ENCODE peak calls at places on chromosome 1, in five cellular contexts. One of them, this sample, is unnamed.

GRCh38 chr1:225631041-225631663 is 21.8 kb downstream of the ENAH start:
- DNase-seq in small intestine: peak; percentile 38
- DNase-seq in cardiac muscle cell: peak; percentile 52
- DNase-seq in aorta: no peak
- DNase-seq in colonic mucosa: no peak
- DNase-seq in this sample: no peak

GRCh38 chr1:110412576-110412975 is 5.1 kb upstream of the LAMTOR5 start:
- DNase-seq in small intestine: peak; percentile 78
- DNase-seq in cardiac muscle cell: peak; percentile 85
- DNase-seq in aorta: peak; percentile 87
- DNase-seq in colonic mucosa: peak; percentile 68
- DNase-seq in this sample: peak; percentile 55

GRCh38 chr1:242784807-242785206 is 260.3 kb upstream of the PLD5 start:
- DNase-seq in small intestine: no peak
- DNase-seq in cardiac muscle cell: no peak
- DNase-seq in aorta: no peak
- DNase-seq in colonic mucosa: no peak
- DNase-seq in this sample: no peak

GRCh38 chr1:15722836-15723542 is 13.1 kb upstream of the SLC25A34 start:
- DNase-seq in small intestine: no peak
- DNase-seq in cardiac muscle cell: no peak
- DNase-seq in aorta: peak; percentile 35
- DNase-seq in colonic mucosa: no peak
- DNase-seq in this sample: no peak

GRCh38 chr1:203268901-203269653 is 36.2 kb upstream of the BTG2 start:
- DNase-seq in small intestine: peak; percentile 73
- DNase-seq in cardiac muscle cell: peak; percentile 81
- DNase-seq in aorta: no peak
- DNase-seq in colonic mucosa: peak; percentile 57
- DNase-seq in this sample: peak; percentile 46

GRCh38 chr1:844472-845026 is 79.2 kb upstream of the SAMD11 start:
- DNase-seq in small intestine: no peak
- DNase-seq in cardiac muscle cell: no peak
- DNase-seq in aorta: no peak
- DNase-seq in colonic mucosa: no peak
- DNase-seq in this sample: no peak

GRCh38 chr1:185156854-185157598 is at the start of the genes SWT1 and TRMT1L:
- DNase-seq in small intestine: peak; percentile 100
- DNase-seq in cardiac muscle cell: peak; percentile 100
- DNase-seq in aorta: peak; percentile 99
- DNase-seq in colonic mucosa: peak; percentile 100
- DNase-seq in this sample: peak; percentile 99

GRCh38 chr1:205983925-205984725 is 19.1 kb downstream of the RAB7B start:
- DNase-seq in small intestine: peak; percentile 89
- DNase-seq in cardiac muscle cell: peak; percentile 75
- DNase-seq in aorta: peak; percentile 83
- DNase-seq in colonic mucosa: peak; percentile 46
- DNase-seq in this sample: peak; percentile 25

GRCh38 chr1:102185260-102185659 is 188.5 kb upstream of the OLFM3 start:
- DNase-seq in small intestine: no peak
- DNase-seq in cardiac muscle cell: no peak
- DNase-seq in aorta: no peak
- DNase-seq in colonic mucosa: no peak
- DNase-seq in this sample: no peak

DNA sequence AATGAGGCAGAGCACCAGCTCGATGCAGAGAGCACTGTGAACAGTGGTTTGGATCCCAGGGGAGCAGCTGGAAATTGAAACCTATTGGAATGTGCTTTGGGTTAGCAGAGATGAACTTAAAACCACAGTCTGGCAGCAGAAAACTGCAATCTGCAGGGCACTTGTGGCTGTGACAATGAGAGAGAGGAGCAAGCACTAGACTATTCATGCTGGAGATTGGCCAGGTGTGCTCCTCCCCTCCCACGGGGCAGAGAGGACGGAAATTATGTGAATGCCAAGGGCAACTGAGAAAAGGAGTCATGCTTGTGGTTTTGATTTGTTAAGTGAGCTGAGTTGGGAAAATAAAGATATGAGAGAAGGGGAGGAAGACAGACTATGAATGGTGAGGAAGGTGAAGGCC is 38.1 kb downstream of the HSD3B2 start:
- DNase-seq in small intestine: no peak
- DNase-seq in cardiac muscle cell: peak; percentile 72
- DNase-seq in aorta: no peak
- DNase-seq in colonic mucosa: no peak
- DNase-seq in this sample: no peak
- H3K4me3 ChIP-seq in small intestine: no peak overlapping the region
- H3K4me3 ChIP-seq in cardiac muscle cell: no peak overlapping the region
- H3K4me3 ChIP-seq in aorta: no peak overlapping the region
- H3K4me3 ChIP-seq in colonic mucosa: no peak overlapping the region
- H3K4me3 ChIP-seq in this sample: no peak overlapping the region

GRCh38 chr1:98056781-98057180 is 135.9 kb upstream of the DPYD start:
- DNase-seq in small intestine: no peak
- DNase-seq in cardiac muscle cell: no peak
- DNase-seq in aorta: no peak
- DNase-seq in colonic mucosa: no peak
- DNase-seq in this sample: no peak

GRCh38 chr1:98055457-98055856 is 134.6 kb upstream of the DPYD start:
- DNase-seq in small intestine: no peak
- DNase-seq in cardiac muscle cell: no peak
- DNase-seq in aorta: no peak
- DNase-seq in colonic mucosa: no peak
- DNase-seq in this sample: no peak

GRCh38 chr1:98053471-98054366 is 132.9 kb upstream of the DPYD start:
- DNase-seq in small intestine: peak; percentile 55
- DNase-seq in cardiac muscle cell: peak; percentile 88
- DNase-seq in aorta: peak; percentile 88
- DNase-seq in colonic mucosa: peak; percentile 47
- DNase-seq in this sample: peak; percentile 69

GRCh38 chr1:98054367-98054701 is 133.5 kb upstream of the DPYD start:
- DNase-seq in small intestine: no peak
- DNase-seq in cardiac muscle cell: no peak
- DNase-seq in aorta: no peak
- DNase-seq in colonic mucosa: no peak
- DNase-seq in this sample: no peak

GRCh38 chr1:98054786-98055185 is 134.0 kb upstream of the DPYD start:
- DNase-seq in small intestine: no peak
- DNase-seq in cardiac muscle cell: no peak
- DNase-seq in aorta: no peak
- DNase-seq in colonic mucosa: no peak
- DNase-seq in this sample: peak; percentile 14
- H3K27me3 ChIP-seq in small intestine: peaks cover 3% of the 10 kb centered on the region
- H3K27me3 ChIP-seq in cardiac muscle cell: peaks cover 54% of the 10 kb centered on the region
- H3K27me3 ChIP-seq in aorta: no peaks in the 10 kb centered on the region
- H3K27me3 ChIP-seq in colonic mucosa: peaks cover 33% of the 10 kb centered on the region
- H3K27me3 ChIP-seq in this sample: no peaks in the 10 kb centered on the region

GRCh38 chr1:7857951-7858350 is 5.1 kb upstream of the UTS2 start:
- DNase-seq in small intestine: no peak
- DNase-seq in cardiac muscle cell: no peak
- DNase-seq in aorta: no peak
- DNase-seq in colonic mucosa: no peak
- DNase-seq in this sample: no peak
- H3K4me3 ChIP-seq in small intestine: no peak overlapping the region
- H3K4me3 ChIP-seq in cardiac muscle cell: no peak overlapping the region
- H3K4me3 ChIP-seq in aorta: no peak overlapping the region
- H3K4me3 ChIP-seq in colonic mucosa: no peak overlapping the region
- H3K4me3 ChIP-seq in this sample: no peak overlapping the region

DNA sequence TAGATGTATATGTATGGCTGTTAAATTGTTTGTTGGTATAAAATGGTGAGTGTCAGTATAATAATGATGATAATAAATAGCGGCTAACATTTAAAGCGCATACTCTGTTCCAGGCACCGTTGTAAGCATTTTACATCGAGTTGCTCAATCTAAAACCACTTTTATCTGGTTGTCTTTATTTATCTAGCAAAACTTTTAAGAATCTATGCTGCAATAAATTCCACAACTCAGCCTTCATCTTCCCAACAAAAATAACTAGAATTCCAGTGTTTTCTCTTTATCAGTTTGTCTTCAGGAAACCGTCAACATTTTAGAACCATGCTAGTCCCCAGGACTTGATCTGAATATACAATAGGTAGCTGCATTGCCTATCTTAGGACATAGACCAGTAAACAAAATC is 19.3 kb upstream of the SLC16A1 start:
- DNase-seq in small intestine: no peak
- DNase-seq in cardiac muscle cell: peak; percentile 57
- DNase-seq in aorta: no peak
- DNase-seq in colonic mucosa: no peak
- DNase-seq in this sample: no peak
- H3K27me3 ChIP-seq in small intestine: no peaks in the 10 kb centered on the region
- H3K27me3 ChIP-seq in cardiac muscle cell: no peaks in the 10 kb centered on the region
- H3K27me3 ChIP-seq in aorta: no peaks in the 10 kb centered on the region
- H3K27me3 ChIP-seq in colonic mucosa: no peaks in the 10 kb centered on the region
- H3K27me3 ChIP-seq in this sample: no peaks in the 10 kb centered on the region

GRCh38 chr1:234918216-234918841 is 210.3 kb downstream of the TOMM20 start:
- DNase-seq in small intestine: no peak
- DNase-seq in cardiac muscle cell: peak; percentile 75
- DNase-seq in aorta: peak; percentile 80
- DNase-seq in colonic mucosa: peak; percentile 55
- DNase-seq in this sample: no peak
- H3K4me3 ChIP-seq in small intestine: no peak overlapping the region
- H3K4me3 ChIP-seq in cardiac muscle cell: no peak overlapping the region
- H3K4me3 ChIP-seq in aorta: no peak overlapping the region
- H3K4me3 ChIP-seq in colonic mucosa: no peak overlapping the region
- H3K4me3 ChIP-seq in this sample: no peak overlapping the region

GRCh38 chr1:6162773-6163172 is 17.3 kb downstream of the CHD5 start:
- DNase-seq in small intestine: no peak
- DNase-seq in cardiac muscle cell: no peak
- DNase-seq in aorta: no peak
- DNase-seq in colonic mucosa: no peak
- DNase-seq in this sample: no peak
- H3K27me3 ChIP-seq in small intestine: peaks cover 2% of the 10 kb centered on the region
- H3K27me3 ChIP-seq in cardiac muscle cell: peaks cover 32% of the 10 kb centered on the region
- H3K27me3 ChIP-seq in aorta: no peaks in the 10 kb centered on the region
- H3K27me3 ChIP-seq in colonic mucosa: no peaks in the 10 kb centered on the region
- H3K27me3 ChIP-seq in this sample: no peaks in the 10 kb centered on the region

DNA sequence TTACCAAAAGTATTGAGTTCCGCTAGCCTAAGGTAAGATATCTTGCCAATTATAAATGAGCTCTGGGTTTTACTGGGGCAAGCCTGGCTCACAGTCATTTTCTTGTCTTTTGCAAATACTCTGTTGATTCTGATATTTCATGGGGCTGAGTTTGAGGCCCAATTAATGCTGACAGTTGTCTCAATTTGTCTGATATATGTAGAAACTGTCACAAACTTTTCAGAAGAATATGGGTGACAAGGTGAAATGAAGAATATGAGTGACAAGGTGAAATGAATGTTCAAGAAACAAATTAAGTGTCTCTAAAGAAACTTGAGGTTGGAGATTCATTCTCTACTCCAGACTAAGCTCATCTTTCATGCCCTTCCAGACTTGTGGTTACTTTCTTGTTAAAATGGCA is 127.7 kb downstream of the PTGER3 start:
- DNase-seq in small intestine: no peak
- DNase-seq in cardiac muscle cell: no peak
- DNase-seq in aorta: no peak
- DNase-seq in colonic mucosa: no peak
- DNase-seq in this sample: no peak
- H3K4me3 ChIP-seq in small intestine: no peak overlapping the region
- H3K4me3 ChIP-seq in cardiac muscle cell: no peak overlapping the region
- H3K4me3 ChIP-seq in aorta: no peak overlapping the region
- H3K4me3 ChIP-seq in colonic mucosa: no peak overlapping the region
- H3K4me3 ChIP-seq in this sample: no peak overlapping the region

DNA sequence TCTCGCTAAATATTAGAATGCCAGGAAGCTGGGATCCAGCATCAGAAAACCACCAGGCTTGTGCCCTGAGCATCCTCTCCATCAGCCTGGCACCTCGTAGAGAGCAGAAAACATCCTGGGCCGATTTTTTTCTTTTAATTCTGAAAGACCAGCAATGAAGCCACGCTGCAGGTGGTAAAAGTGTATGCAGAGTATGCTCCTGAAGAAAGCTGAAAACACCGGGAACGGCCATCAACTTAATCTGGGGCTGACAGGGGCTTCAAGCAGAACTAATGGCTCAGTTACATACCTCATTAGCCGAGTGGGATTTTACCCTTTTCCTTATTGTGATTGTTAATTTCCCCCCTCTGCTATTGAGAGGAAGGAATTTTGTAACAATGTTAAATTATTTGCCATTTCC is 71.3 kb downstream of the RRAGC start:
- DNase-seq in small intestine: no peak
- DNase-seq in cardiac muscle cell: no peak
- DNase-seq in aorta: no peak
- DNase-seq in colonic mucosa: no peak
- DNase-seq in this sample: no peak
- H3K27me3 ChIP-seq in small intestine: peaks cover 17% of the 10 kb centered on the region
- H3K27me3 ChIP-seq in cardiac muscle cell: no peaks in the 10 kb centered on the region
- H3K27me3 ChIP-seq in aorta: peaks cover 3% of the 10 kb centered on the region
- H3K27me3 ChIP-seq in colonic mucosa: peaks cover 24% of the 10 kb centered on the region
- H3K27me3 ChIP-seq in this sample: no peaks in the 10 kb centered on the region

This sample was measured in SJSA1.